ENCODE peak calls at places on chromosomes 16 and 17, in four cellular contexts. R, B, H and V are unnamed samples.

GRCh38 chr16:84026601-84027000 is 16.0 kb downstream of the SLC38A8 start:
- DNase-seq in B (no peak), R (no peak), H (peak), V (no peak)

GRCh38 chr17:42438600-42439567 is 15.8 kb upstream of the CAVIN1 start:
- DNase-seq in H (no peak), B (peak), R (no peak), V (peak)

GRCh38 chr16:4244254-4244812 is 2.5 kb upstream of the SRL start:
- DNase-seq in B (no peak), R (peak), H (no peak), V (peak)

GRCh38 chr16:85416267-85417109 is 196.6 kb upstream of the GSE1 start:
- DNase-seq in H (peak), B (peak), R (peak), V (peak)

GRCh38 chr17:81090361-81091133 is 55.6 kb downstream of the BAIAP2 start:
- DNase-seq in H (no peak), R (no peak), B (peak), V (peak)

GRCh38 chr17:9002236-9002609 is 19.1 kb upstream of the NTN1 start:
- DNase-seq in H (no peak), R (no peak), B (no peak), V (no peak)

GRCh38 chr17:42111901-42112551 is 488 bp downstream of the DHX58 start:
- DNase-seq in R (no peak), B (peak), H (peak), V (peak)

GRCh38 chr16:53220585-53220984 is 165.8 kb downstream of the CHD9 start:
- DNase-seq in R (peak), B (peak), H (no peak), V (peak)

GRCh38 chr16:85626191-85626951 is 13.2 kb downstream of the GSE1 start:
- DNase-seq in H (no peak), B (no peak), R (peak), V (no peak)

GRCh38 chr17:72996791-72997190 is 95.7 kb downstream of the SLC39A11 start:
- DNase-seq in R (no peak), H (no peak), B (no peak), V (no peak)

GRCh38 chr16:28513484-28514181 is 7.0 kb upstream of the IL27 start:
- DNase-seq in B (no peak), H (no peak), R (no peak), V (no peak)

GRCh38 chr16:72210072-72210471 is 38.1 kb upstream of the PMFBP1 start:
- DNase-seq in H (no peak), R (no peak), B (no peak), V (no peak)

GRCh38 chr16:84471316-84471715 is 33.1 kb downstream of the MEAK7 start:
- DNase-seq in B (no peak), H (no peak), R (no peak), V (no peak)

GRCh38 chr17:27550291-27550930 is 80.6 kb upstream of the LGALS9 start:
- DNase-seq in H (no peak), R (no peak), B (no peak), V (no peak)

GRCh38 chr17:39485555-39485954 is 24.3 kb downstream of the CDK12 start:
- DNase-seq in H (peak), R (no peak), B (peak), V (peak)

GRCh38 chr16:84848991-84849634 is 29.3 kb downstream of the CRISPLD2 start:
- DNase-seq in R (no peak), B (no peak), H (no peak), V (no peak)

GRCh38 chr17:15456486-15456885 is 10.9 kb downstream of the CDRT4 start:
- DNase-seq in H (no peak), B (no peak), R (no peak), V (no peak)

GRCh38 chr17:37786481-37786880 is 41.6 kb upstream of the HNF1B start:
- DNase-seq in H (no peak), R (no peak), B (peak), V (no peak)

GRCh38 chr16:58733671-58734458 is at the start of gene GOT2:
- DNase-seq in R (peak), H (peak), B (peak), V (peak)

GRCh38 chr16:71676236-71676635 is 48.3 kb downstream of the PHLPP2 start:
- DNase-seq in B (no peak), H (no peak), R (no peak), V (no peak)

GRCh38 chr16:3732171-3732570 is 14.8 kb upstream of the TRAP1 start:
- DNase-seq in R (no peak), H (peak), B (no peak), V (no peak)

GRCh38 chr17:61409301-61410099 is 9.9 kb downstream of the TBX2 start:
- DNase-seq in R (peak), B (peak), H (peak), V (peak)

GRCh38 chr17:65468321-65468720 is 93.1 kb downstream of the AXIN2 start:
- DNase-seq in R (no peak), B (no peak), H (no peak), V (no peak)

GRCh38 chr16:67372664-67373063 is 20.6 kb downstream of the TPPP3 start:
- DNase-seq in R (no peak), B (peak), H (peak), V (peak)
- TF ChIP-seq CTCF in R (peak), B (peak), H (peak), V (peak)

DNA sequence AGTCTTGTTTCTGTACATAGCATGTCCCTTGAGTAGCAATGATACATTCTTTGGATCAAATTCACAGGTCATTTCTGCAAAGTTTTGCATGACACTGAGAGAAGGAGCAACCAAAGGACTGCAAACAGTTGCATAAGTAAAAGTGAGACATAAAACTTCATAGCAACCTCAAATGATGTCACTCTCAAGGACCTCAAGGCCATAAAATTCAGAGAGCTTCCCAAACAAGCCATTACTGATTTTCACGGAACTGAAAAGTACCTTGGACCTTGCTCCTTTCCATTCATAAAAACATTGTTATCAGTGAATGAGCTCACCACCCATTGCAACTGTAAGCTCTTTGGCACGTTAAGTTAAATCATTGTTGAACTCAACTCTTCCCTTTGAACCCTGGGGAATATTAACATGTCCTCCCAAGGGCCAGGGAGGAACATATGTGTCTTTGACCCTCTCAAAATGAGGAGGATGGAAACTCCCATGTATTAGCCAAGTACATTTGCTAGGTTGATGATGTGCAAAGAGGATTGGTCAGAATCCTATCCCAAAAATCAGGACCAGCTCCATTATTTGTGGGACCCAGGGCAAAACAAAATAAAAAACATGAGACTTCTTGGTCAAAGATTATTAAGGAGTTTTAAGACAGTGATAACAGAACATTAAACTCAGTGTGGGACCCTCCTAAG is 275.0 kb upstream of the DYNLRB2 start:
- DNase-seq in B (no peak), R (no peak), H (no peak), V (peak)
- H3K4me3 ChIP-seq in B (no peak), R (no peak), H (no peak), V (no peak)

GRCh38 chr16:88610080-88610479 is 28.3 kb upstream of the IL17C start:
- DNase-seq in B (no peak), H (peak), R (no peak), V (no peak)
- TF ChIP-seq CTCF in B (peak), H (peak), R (no peak), V (peak)

GRCh38 chr16:29993903-29994612 is 1.4 kb downstream of the HIRIP3 start:
- DNase-seq in R (no peak), B (no peak), H (no peak), V (no peak)
- H3K4me3 ChIP-seq in R (no peak), B (no peak), H (peak), V (no peak)